ENCODE peak calls at places on chromosomes 7 and 10, in eight cellular contexts. E, C, B, Z, D, X, O and J are unnamed samples.

GRCh38 chr7:5557920-5558401 is 134.3 kb upstream of the TNRC18 start:
- DNase-seq in E (peak; percentile 47), C (peak; percentile 9), B (peak; percentile 72), Z (no peak), D (peak; percentile 86), X (no peak), O (peak; percentile 69), J (peak; percentile 87)

GRCh38 chr7:81299272-81299671 is 380.4 kb upstream of the SEMA3C start:
- DNase-seq in E (no peak), C (no peak), B (no peak), Z (no peak), D (no peak), X (peak; percentile 89), O (no peak), J (no peak)

GRCh38 chr10:84054743-84055142 is 84.6 kb upstream of the GHITM start:
- DNase-seq in E (no peak), C (no peak), B (no peak), Z (no peak), D (no peak), X (no peak), O (no peak), J (no peak)

GRCh38 chr7:24981544-24981951 is 1.6 kb upstream of the OSBPL3 start:
- DNase-seq in E (peak; percentile 53), C (no peak), B (peak; percentile 44), Z (no peak), D (peak; percentile 90), X (peak; percentile 62), O (peak; percentile 41), J (peak; percentile 72)

GRCh38 chr10:45183174-45183573 is 132.2 kb downstream of the OR13A1 start:
- DNase-seq in E (no peak), C (no peak), B (no peak), Z (no peak), D (no peak), X (no peak), O (no peak), J (no peak)

GRCh38 chr10:7337431-7338171 is 73.2 kb downstream of the SFMBT2 start:
- DNase-seq in E (no peak), C (no peak), B (no peak), Z (no peak), D (no peak), X (no peak), O (no peak), J (no peak)

GRCh38 chr7:113299748-113300147 is 181.4 kb upstream of the SMIM30 start:
- DNase-seq in E (no peak), C (no peak), B (no peak), Z (no peak), D (no peak), X (no peak), O (no peak), J (no peak)

GRCh38 chr7:40329601-40330153 is 194.9 kb downstream of the SUGCT start:
- DNase-seq in E (no peak), C (peak; percentile 32), B (no peak), Z (no peak), D (no peak), X (peak; percentile 72), O (no peak), J (no peak)

GRCh38 chr7:147981072-147981813 is 609.3 kb upstream of the C7orf33 start:
- DNase-seq in E (no peak), C (no peak), B (no peak), Z (no peak), D (no peak), X (no peak), O (no peak), J (no peak)

GRCh38 chr10:37758074-37758473 is 99.3 kb downstream of the ZNF248 start:
- DNase-seq in E (no peak), C (no peak), B (no peak), Z (no peak), D (no peak), X (no peak), O (no peak), J (no peak)

GRCh38 chr7:101125989-101126650 is 784 bp upstream of the SERPINE1 start:
- DNase-seq in E (peak; percentile 51), C (no peak), B (peak; percentile 81), Z (no peak), D (peak; percentile 78), X (peak; percentile 94), O (peak; percentile 44), J (peak; percentile 88)

GRCh38 chr7:157271315-157271990 is 65.4 kb upstream of the DNAJB6 start:
- DNase-seq in E (no peak), C (peak; percentile 9), B (no peak), Z (no peak), D (no peak), X (no peak), O (no peak), J (no peak)

GRCh38 chr7:91034459-91035368 is 229.5 kb upstream of the FZD1 start:
- DNase-seq in E (peak; percentile 83), C (peak; percentile 50), B (peak; percentile 28), Z (no peak), D (no peak), X (peak; percentile 56), O (no peak), J (no peak)

GRCh38 chr7:24138366-24138765 is 145.6 kb upstream of the NPY start:
- DNase-seq in E (no peak), C (no peak), B (no peak), Z (no peak), D (no peak), X (no peak), O (no peak), J (no peak)

GRCh38 chr7:101923276-101923985 is 106.0 kb downstream of the CUX1 start:
- DNase-seq in E (no peak), C (no peak), B (peak; percentile 69), Z (no peak), D (no peak), X (no peak), O (no peak), J (no peak)

GRCh38 chr10:24642921-24643678 is 80.6 kb downstream of the ARHGAP21 start:
- DNase-seq in E (peak; percentile 22), C (peak; percentile 21), B (no peak), Z (no peak), D (no peak), X (peak; percentile 78), O (no peak), J (no peak)

GRCh38 chr10:86964847-86965190 is 3.5 kb upstream of the ADIRF start:
- DNase-seq in E (no peak), C (no peak), B (no peak), Z (no peak), D (no peak), X (no peak), O (no peak), J (no peak)

GRCh38 chr10:71971311-71971731 is 7.1 kb downstream of the CHST3 start:
- DNase-seq in E (no peak), C (no peak), B (no peak), Z (no peak), D (no peak), X (no peak), O (no peak), J (no peak)
- H3K4me3 ChIP-seq in E (no peak overlapping the region), C (no peak overlapping the region), B (no peak overlapping the region), Z (peak overlapping the region; percentile 48), D (no peak overlapping the region), X (no peak overlapping the region), O (no peak overlapping the region), J (no peak overlapping the region)

GRCh38 chr10:91635401-91636400 is 2.8 kb upstream of the PPP1R3C start:
- DNase-seq in E (peak; percentile 81), C (peak; percentile 52), B (peak; percentile 64), Z (no peak), D (no peak), X (peak; percentile 82), O (peak; percentile 69), J (no peak)

GRCh38 chr10:91630592-91630991 is 2.3 kb downstream of the PPP1R3C start:
- DNase-seq in E (no peak), C (no peak), B (no peak), Z (no peak), D (no peak), X (no peak), O (no peak), J (no peak)

GRCh38 chr10:91634898-91635297 is 2.0 kb upstream of the PPP1R3C start:
- DNase-seq in E (no peak), C (no peak), B (no peak), Z (no peak), D (no peak), X (no peak), O (no peak), J (no peak)

GRCh38 chr10:91634246-91634645 is 1.4 kb upstream of the PPP1R3C start:
- DNase-seq in E (no peak), C (no peak), B (no peak), Z (no peak), D (no peak), X (no peak), O (no peak), J (no peak)

GRCh38 chr10:91632671-91633550 is at the start of gene PPP1R3C:
- DNase-seq in E (peak; percentile 94), C (no peak), B (peak; percentile 88), Z (no peak), D (peak; percentile 95), X (peak; percentile 84), O (peak; percentile 85), J (peak; percentile 91)
- TF ChIP-seq CTCF in E (peak; percentile 42), C (no peak), B (peak; percentile 19), Z (no peak), D (peak; percentile 36), X (peak; percentile 37), O (no peak), J (no peak)

GRCh38 chr10:124674768-124675222 is 69.4 kb downstream of the FAM53B start:
- DNase-seq in E (no peak), C (no peak), B (no peak), Z (no peak), D (peak; percentile 57), X (no peak), O (peak; percentile 64), J (no peak)

GRCh38 chr10:124675261-124675660 is 68.9 kb downstream of the FAM53B start:
- DNase-seq in E (no peak), C (no peak), B (no peak), Z (no peak), D (no peak), X (no peak), O (no peak), J (no peak)

GRCh38 chr10:124676416-124677062 is 67.6 kb downstream of the FAM53B start:
- DNase-seq in E (no peak), C (no peak), B (no peak), Z (no peak), D (peak; percentile 54), X (no peak), O (no peak), J (no peak)

GRCh38 chr10:124677291-124677690 is 66.9 kb downstream of the FAM53B start:
- DNase-seq in E (no peak), C (no peak), B (no peak), Z (no peak), D (no peak), X (no peak), O (no peak), J (peak; percentile 58)

DNA sequence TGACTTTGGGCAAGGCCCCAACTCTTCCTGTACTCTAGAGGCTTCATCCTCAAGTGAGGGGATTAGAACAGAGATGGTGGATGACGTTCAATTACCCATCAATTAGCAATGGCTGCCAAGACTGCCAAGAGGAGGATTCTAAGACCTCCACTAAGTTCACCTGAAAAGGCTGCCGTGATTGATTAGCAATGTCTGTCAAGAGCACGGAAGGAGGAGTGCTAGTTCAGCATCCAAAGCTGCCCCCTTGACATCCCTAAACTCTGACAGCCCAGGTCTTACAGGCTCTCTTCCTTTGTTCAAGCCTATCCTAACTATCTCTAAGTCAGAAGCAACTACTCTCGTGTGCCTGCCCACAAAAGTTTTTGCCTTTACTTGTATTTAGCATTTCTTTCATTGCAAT is 68.4 kb downstream of the FAM53B start:
- DNase-seq in E (no peak), C (no peak), B (no peak), Z (no peak), D (no peak), X (no peak), O (no peak), J (no peak)
- H3K4me1 ChIP-seq in E (peaks cover 3% of the 10 kb centered on the region), C (peaks cover 15% of the 10 kb centered on the region), B (no peaks in the 10 kb centered on the region), Z (peaks cover 98% of the 10 kb centered on the region), D (peaks cover 97% of the 10 kb centered on the region), X (no peaks in the 10 kb centered on the region), O (peaks cover 26% of the 10 kb centered on the region), J (peaks cover 71% of the 10 kb centered on the region)

GRCh38 chr7:2692543-2692942 is 4.5 kb downstream of the AMZ1 start:
- DNase-seq in E (no peak), C (no peak), B (no peak), Z (no peak), D (no peak), X (no peak), O (no peak), J (no peak)
- H3K4me3 ChIP-seq in E (no peak overlapping the region), C (no peak overlapping the region), B (no peak overlapping the region), Z (no peak overlapping the region), D (no peak overlapping the region), X (no peak overlapping the region), O (no peak overlapping the region), J (no peak overlapping the region)